ENCODE peak calls at places on chromosomes 13 and 19, in six cellular contexts. N is kidney, I is kidney epithelial cell, F is breast epithelium, L is cardiac muscle cell, Y is AG10803. X is an unnamed sample.

GRCh38 chr19:55672418-55672817 is 2.6 kb upstream of the EPN1 start:
- DNase-seq in N (peak), I (no peak), F (no peak), L (no peak), Y (peak), X (no peak)

GRCh38 chr19:43759515-43759914 is 4.8 kb upstream of the SMG9 start:
- DNase-seq in N (no peak), I (no peak), F (peak), L (no peak), Y (peak), X (no peak)

GRCh38 chr19:28601723-28602440 is 611.1 kb downstream of the UQCRFS1 start:
- DNase-seq in N (no peak), I (no peak), F (no peak), L (no peak), Y (no peak), X (no peak)

GRCh38 chr13:110415669-110416068 is 108.6 kb downstream of the COL4A2 start:
- DNase-seq in N (no peak), I (no peak), F (peak), L (no peak), Y (no peak), X (no peak)

GRCh38 chr13:37886879-37887278 is 17.3 kb upstream of the TRPC4 start:
- DNase-seq in N (no peak), I (no peak), F (no peak), L (no peak), Y (no peak), X (no peak)

GRCh38 chr19:38304866-38305429 is 897 bp downstream of the C19orf33 start:
- DNase-seq in N (peak), I (peak), F (peak), L (peak), Y (no peak), X (no peak)

GRCh38 chr13:79522583-79522982 is 41.6 kb downstream of the NDFIP2 start:
- DNase-seq in N (no peak), I (no peak), F (no peak), L (no peak), Y (peak), X (peak)

GRCh38 chr19:788821-789472 is 8.3 kb upstream of the PTBP1 start:
- DNase-seq in N (peak), I (no peak), F (no peak), L (no peak), Y (peak), X (no peak)

GRCh38 chr19:30666301-30666803 is 294.2 kb downstream of the ZNF536 start:
- DNase-seq in N (no peak), I (no peak), F (no peak), L (peak), Y (peak), X (no peak)

GRCh38 chr13:33204130-33204927 is 81.2 kb downstream of the STARD13 start:
- DNase-seq in N (no peak), I (no peak), F (no peak), L (no peak), Y (peak), X (peak)

GRCh38 chr19:32862173-32862572 is 7.4 kb downstream of the SLC7A9 start:
- DNase-seq in N (no peak), I (no peak), F (no peak), L (no peak), Y (no peak), X (no peak)

GRCh38 chr19:16043156-16043757 is 33.0 kb upstream of the TPM4 start:
- DNase-seq in N (no peak), I (no peak), F (no peak), L (no peak), Y (no peak), X (no peak)

GRCh38 chr13:52738719-52739467 is 727 bp downstream of the CNMD start:
- DNase-seq in N (peak), I (no peak), F (no peak), L (peak), Y (no peak), X (no peak)

GRCh38 chr19:1767464-1767933 is 14.2 kb downstream of the ONECUT3 start:
- DNase-seq in N (no peak), I (no peak), F (no peak), L (peak), Y (peak), X (no peak)

GRCh38 chr13:79384022-79384610 is 21.9 kb downstream of the RBM26 start:
- DNase-seq in N (no peak), I (no peak), F (no peak), L (no peak), Y (no peak), X (no peak)

GRCh38 chr13:82747948-82748347 is 1134.3 kb downstream of the SLITRK1 start:
- DNase-seq in N (no peak), I (no peak), F (no peak), L (no peak), Y (peak), X (peak)

GRCh38 chr13:103731959-103732358 is 665.7 kb upstream of the SLC10A2 start:
- DNase-seq in N (no peak), I (no peak), F (no peak), L (no peak), Y (no peak), X (no peak)

GRCh38 chr19:46748325-46749109 is 2.3 kb upstream of the STRN4 start:
- DNase-seq in N (peak), I (no peak), F (no peak), L (peak), Y (peak), X (no peak)

GRCh38 chr13:29270536-29271045 is 324.9 kb downstream of the SLC7A1 start:
- DNase-seq in N (no peak), I (no peak), F (no peak), L (no peak), Y (no peak), X (no peak)

GRCh38 chr13:98301721-98302120 is 124.7 kb upstream of the RNF113B start:
- DNase-seq in N (no peak), I (no peak), F (no peak), L (no peak), Y (peak), X (peak)

GRCh38 chr13:27783111-27783510 is 9.2 kb upstream of the GSX1 start:
- DNase-seq in N (no peak), I (no peak), F (no peak), L (peak), Y (peak), X (no peak)

GRCh38 chr13:112643759-112644459 is 45.9 kb upstream of the ATP11A start:
- DNase-seq in N (peak), I (no peak), F (no peak), L (no peak), Y (no peak), X (no peak)

GRCh38 chr13:97797553-97797952 is 155.9 kb upstream of the IPO5 start:
- DNase-seq in N (no peak), I (no peak), F (no peak), L (no peak), Y (no peak), X (no peak)

GRCh38 chr19:35796645-35797542 is 15.8 kb downstream of the PRODH2 start:
- DNase-seq in N (no peak), I (no peak), F (no peak), L (no peak), Y (no peak), X (no peak)

GRCh38 chr13:76992548-76993001 is 694 bp downstream of the CLN5 start:
- DNase-seq in N (peak), I (no peak), F (peak), L (peak), Y (peak), X (no peak)

GRCh38 chr19:42201489-42202289 is 15.8 kb downstream of the DEDD2 start:
- DNase-seq in N (peak), I (no peak), F (no peak), L (no peak), Y (no peak), X (no peak)

GRCh38 chr19:33024398-33024797 is 40.3 kb downstream of the RHPN2 start:
- DNase-seq in N (no peak), I (no peak), F (peak), L (no peak), Y (no peak), X (no peak)

GRCh38 chr13:111283457-111283856 is 37.0 kb upstream of the TEX29 start:
- DNase-seq in N (no peak), I (no peak), F (no peak), L (no peak), Y (no peak), X (no peak)

GRCh38 chr13:61728468-61728867 is 312.8 kb upstream of the PCDH20 start:
- DNase-seq in N (no peak), I (no peak), F (no peak), L (peak), Y (peak), X (peak)

GRCh38 chr19:42076375-42076944 is 494 bp downstream of the ZNF574 start:
- DNase-seq in N (no peak), I (no peak), F (peak), L (no peak), Y (no peak), X (no peak)

GRCh38 chr13:45863716-45864590 is 12.4 kb upstream of the SIAH3 start:
- DNase-seq in N (no peak), I (no peak), F (no peak), L (no peak), Y (no peak), X (no peak)

GRCh38 chr19:55679343-55680257 is 4.6 kb downstream of the EPN1 start:
- DNase-seq in N (peak), I (no peak), F (no peak), L (no peak), Y (no peak), X (no peak)

GRCh38 chr19:47023448-47023794 is 3.8 kb downstream of the NPAS1 start:
- DNase-seq in N (no peak), I (no peak), F (no peak), L (no peak), Y (no peak), X (no peak)

GRCh38 chr13:99894835-99895427 is 76.6 kb downstream of the ZIC5 start:
- DNase-seq in N (no peak), I (no peak), F (no peak), L (no peak), Y (no peak), X (no peak)

GRCh38 chr13:113882266-113882627 is 18.4 kb upstream of the GAS6 start:
- DNase-seq in N (peak), I (no peak), F (no peak), L (no peak), Y (no peak), X (no peak)

GRCh38 chr13:27022571-27023311 is 148.9 kb downstream of the USP12 start:
- DNase-seq in N (no peak), I (no peak), F (no peak), L (peak), Y (no peak), X (no peak)

GRCh38 chr19:5335593-5335992 is 5.0 kb downstream of the PTPRS start:
- DNase-seq in N (no peak), I (no peak), F (no peak), L (no peak), Y (no peak), X (no peak)
- H3K4me3 ChIP-seq in N (no peak), I (no peak), F (no peak), L (no peak), Y (no peak), X (no peak)

DNA sequence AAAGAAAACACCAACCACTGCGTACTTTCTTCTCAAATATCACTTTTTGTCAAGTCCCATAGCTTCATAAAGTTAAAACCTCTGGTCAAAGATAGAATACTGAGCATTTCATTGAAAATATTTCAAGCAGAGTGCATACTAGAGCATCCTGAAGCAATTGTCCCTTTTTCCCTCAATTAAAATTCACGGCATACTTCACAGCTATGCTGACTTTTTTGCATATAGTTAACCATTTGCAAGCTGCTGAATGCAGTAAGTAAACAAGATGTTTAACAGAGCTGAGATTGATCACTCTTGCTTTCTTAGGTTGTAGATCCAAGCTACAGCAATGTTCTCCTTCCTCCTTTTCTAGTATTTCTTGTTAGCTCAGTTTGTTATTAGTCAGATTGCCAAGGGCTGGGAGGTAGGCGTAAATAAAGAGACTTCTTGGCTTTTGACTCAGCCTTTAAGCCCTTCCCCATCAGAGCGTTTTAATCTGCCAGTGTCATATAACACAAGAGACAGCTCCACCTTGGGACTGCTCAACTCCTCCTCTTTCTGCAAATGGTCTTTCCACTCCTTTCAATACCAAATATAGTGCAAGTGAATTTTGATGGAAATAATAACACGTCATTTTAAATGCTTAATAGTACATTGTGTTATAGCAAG is at the start of gene SLITRK6:
- DNase-seq in N (no peak), I (peak), F (no peak), L (peak), Y (no peak), X (peak)
- TF ChIP-seq CTCF in N (no peak), I (peak), F (no peak), L (no peak), Y (no peak), X (peak)

GRCh38 chr13:31846182-31846938 is 107.0 kb downstream of the RXFP2 start:
- DNase-seq in N (peak), I (peak), F (peak), L (peak), Y (peak), X (peak)

GRCh38 chr13:31851201-31851600 is 111.9 kb downstream of the RXFP2 start:
- DNase-seq in N (no peak), I (no peak), F (no peak), L (no peak), Y (no peak), X (no peak)

GRCh38 chr13:31846984-31847752 is 107.8 kb downstream of the RXFP2 start:
- DNase-seq in N (no peak), I (no peak), F (no peak), L (no peak), Y (no peak), X (no peak)

GRCh38 chr13:31848621-31849020 is 109.3 kb downstream of the RXFP2 start:
- DNase-seq in N (no peak), I (no peak), F (no peak), L (no peak), Y (no peak), X (no peak)

DNA sequence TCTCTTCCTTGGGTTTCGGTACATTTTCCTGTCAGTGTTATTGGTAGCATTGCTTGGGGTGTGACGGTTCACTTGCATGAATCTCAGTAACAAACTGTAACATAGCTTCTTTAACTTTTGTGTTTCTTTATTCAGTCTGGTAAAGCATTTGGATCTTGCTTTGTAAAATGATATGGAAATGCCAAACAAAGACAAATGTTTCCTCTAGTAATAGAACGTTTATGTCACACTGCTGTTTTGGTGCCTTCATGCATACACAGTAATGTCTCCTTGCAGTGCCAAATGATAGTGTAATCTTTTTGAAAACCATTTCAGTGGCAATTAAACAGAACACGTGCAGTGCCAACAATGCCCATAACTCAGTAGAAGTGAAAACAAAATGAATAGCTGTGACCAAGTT is 110.7 kb downstream of the RXFP2 start:
- DNase-seq in N (no peak), I (no peak), F (no peak), L (no peak), Y (no peak), X (no peak)
- H3K4me3 ChIP-seq in N (no peak), I (no peak), F (no peak), L (no peak), Y (no peak), X (no peak)

GRCh38 chr19:48674921-48675824 is 2.4 kb upstream of the NTN5 start:
- DNase-seq in N (peak), I (no peak), F (peak), L (peak), Y (peak), X (peak)

GRCh38 chr19:48676487-48676886 is 3.7 kb upstream of the NTN5 start:
- DNase-seq in N (no peak), I (no peak), F (no peak), L (no peak), Y (no peak), X (no peak)

GRCh38 chr19:48673436-48674100 is 751 bp upstream of the NTN5 start:
- DNase-seq in N (no peak), I (no peak), F (no peak), L (no peak), Y (no peak), X (no peak)

GRCh38 chr19:48672994-48673393 is at the start of gene NTN5:
- DNase-seq in N (no peak), I (no peak), F (no peak), L (no peak), Y (no peak), X (no peak)

DNA sequence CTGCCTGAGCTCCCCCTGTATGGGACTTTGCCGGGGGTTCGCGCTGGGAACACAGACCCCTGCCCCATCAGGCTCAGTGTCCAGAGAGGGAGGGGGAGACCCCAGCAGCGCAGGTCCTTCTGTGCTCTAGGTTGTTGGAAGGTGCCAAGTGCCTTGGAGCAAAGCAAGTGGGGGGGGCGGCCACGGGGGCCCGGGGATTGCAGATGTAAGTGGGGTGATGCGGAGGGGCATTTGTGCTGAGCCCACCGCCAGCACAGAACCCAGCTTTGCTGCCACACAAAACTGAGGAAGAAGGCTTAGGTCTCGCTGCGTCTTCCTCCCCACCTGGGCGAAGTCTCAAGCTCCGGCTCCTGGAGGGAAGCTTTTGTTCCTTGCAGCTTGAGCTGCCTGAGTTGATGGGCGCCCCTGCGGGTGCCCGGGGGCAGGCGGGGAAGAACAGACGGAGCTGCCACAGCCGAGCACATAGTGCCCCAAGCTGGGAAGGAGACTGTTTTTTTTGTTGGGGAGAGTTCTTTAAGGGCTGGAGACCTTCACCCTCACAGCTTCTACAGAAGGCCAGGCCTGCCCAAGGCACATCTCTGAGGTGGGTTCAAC is 1.5 kb upstream of the NTN5 start:
- DNase-seq in N (no peak), I (no peak), F (no peak), L (no peak), Y (no peak), X (no peak)
- TF ChIP-seq CTCF in N (no peak), I (no peak), F (no peak), L (no peak), Y (no peak), X (no peak)

X was measured in astrocyte of the cerebellum.